ENCODE peak calls at places on chromosomes 1 and 21, in eight cellular contexts. W is right atrium auricular region; H is stimulated activated CD8-positive, alpha-beta memory T cell treated with anti-CD3 and anti-CD28 coated beads, Interleukin-15, amount 100 ng/mL, for 24 hours; C is H54; S is NCI-H1436; U is stimulated activated CD4-positive, alpha-beta T cell treated with anti-CD3 and anti-CD28 coated beads, Interleukin-2, amount 100 ng/mL, for 24 hours; T is AML-193; G is GM04503. Z is an unnamed sample.
A peak's percentile ranks its signal among the peaks of the same experiment; 100 is the strongest.

GRCh38 chr1:921011-921837 is 2.5 kb upstream of the SAMD11 start:
- DNase-seq in T (peak; percentile 42), H (no peak), C (no peak), S (peak; percentile 66), G (no peak), U (peak; percentile 49), W (no peak), Z (peak; percentile 96)

GRCh38 chr1:66729130-66729922 is 22.9 kb upstream of the DYNLT5 start:
- DNase-seq in G (no peak), T (peak; percentile 18), C (no peak), H (no peak), W (no peak), U (no peak), S (no peak), Z (no peak)

GRCh38 chr21:17901458-17902092 is 82.4 kb upstream of the C21orf91 start:
- DNase-seq in W (no peak), T (no peak), G (no peak), S (no peak), H (no peak), C (no peak), U (no peak), Z (no peak)

GRCh38 chr1:28848408-28848807 is 36.4 kb downstream of the OPRD1 start:
- DNase-seq in U (no peak), W (no peak), G (no peak), T (no peak), H (no peak), S (no peak), C (no peak), Z (no peak)

GRCh38 chr1:198156111-198156744 is 570 bp upstream of the NEK7 start:
- DNase-seq in S (peak; percentile 63), T (peak; percentile 68), W (peak; percentile 70), H (no peak), C (peak; percentile 50), U (peak; percentile 78), G (peak; percentile 45), Z (peak; percentile 65)

GRCh38 chr1:118008011-118008410 is 78.5 kb downstream of the WDR3 start:
- DNase-seq in S (no peak), W (no peak), G (no peak), T (no peak), U (no peak), C (no peak), H (no peak), Z (no peak)

GRCh38 chr21:39660596-39660995 is 47.9 kb downstream of the B3GALT5 start:
- DNase-seq in C (peak; percentile 90), T (no peak), W (peak; percentile 64), S (no peak), H (no peak), G (no peak), U (no peak), Z (no peak)

GRCh38 chr1:94827434-94827833 is 7.3 kb downstream of the SLC44A3 start:
- DNase-seq in G (no peak), S (no peak), W (no peak), C (no peak), T (no peak), H (no peak), U (no peak), Z (no peak)

GRCh38 chr21:46316708-46317324 is 6.9 kb downstream of the C21orf58 start:
- DNase-seq in G (no peak), U (no peak), H (no peak), T (no peak), S (no peak), W (no peak), C (no peak), Z (no peak)

GRCh38 chr1:55827350-55827749 is 612.2 kb upstream of the USP24 start:
- DNase-seq in W (no peak), U (no peak), S (no peak), H (no peak), T (no peak), C (peak; percentile 15), G (peak; percentile 94), Z (no peak)

GRCh38 chr1:1291023-1291528 is 10.8 kb downstream of the SCNN1D start:
- DNase-seq in C (no peak), H (no peak), U (no peak), T (no peak), W (no peak), G (no peak), S (no peak), Z (no peak)

GRCh38 chr21:42199488-42200463 is 19.2 kb upstream of the ABCG1 start:
- DNase-seq in W (no peak), H (no peak), G (peak; percentile 23), U (no peak), T (peak; percentile 87), C (no peak), S (no peak), Z (peak; percentile 44)

GRCh38 chr21:42556476-42556875 is 42.8 kb downstream of the SLC37A1 start:
- DNase-seq in S (no peak), G (no peak), H (no peak), T (no peak), W (no peak), U (no peak), C (no peak), Z (no peak)

GRCh38 chr21:31161157-31161556 is 122.9 kb upstream of the KRTAP19-8 start:
- DNase-seq in G (peak; percentile 10), W (no peak), C (peak; percentile 13), H (no peak), T (no peak), S (no peak), U (peak; percentile 30), Z (no peak)

GRCh38 chr1:225745231-225745630 is 32.4 kb upstream of the SRP9 start:
- DNase-seq in C (no peak), H (no peak), U (no peak), T (no peak), S (no peak), W (no peak), G (no peak), Z (no peak)

GRCh38 chr1:223312273-223312672 is 51.7 kb downstream of the SUSD4 start:
- DNase-seq in T (no peak), H (no peak), S (no peak), G (no peak), C (no peak), U (no peak), W (no peak), Z (no peak)

Z was measured in HuH-7.